ENCODE peak calls at places on chromosomes 2 and 18, in six cellular contexts. L is activated T-helper 9 cell treated with anti-CD3 and anti-CD28 coated beads, Interleukin-2, amount 50 U/mL, for 16 hours; P is AG08395; D is smooth muscle cell of the brain vasculature; B is body of pancreas; I is stimulated activated CD4-positive, alpha-beta T cell treated with anti-CD3 and anti-CD28 coated beads, Interleukin-2, amount 100 ng/mL, for 48 hours. H is an unnamed sample.

GRCh38 chr2:221836091-221836490 is 264.0 kb upstream of the EPHA4 start:
- DNase-seq in I (no peak), L (no peak), D (no peak), P (no peak), B (peak), H (no peak)

GRCh38 chr2:240576436-240577205 is 8.3 kb downstream of the RNPEPL1 start:
- DNase-seq in L (no peak), D (no peak), I (no peak), P (no peak), B (no peak), H (no peak)

GRCh38 chr18:78796693-78797455 is 182.7 kb upstream of the SALL3 start:
- DNase-seq in D (no peak), P (no peak), L (no peak), B (no peak), I (no peak), H (no peak)

GRCh38 chr2:16275131-16275530 is 334.8 kb downstream of the MYCN start:
- DNase-seq in I (no peak), P (no peak), L (no peak), D (no peak), B (no peak), H (no peak)

GRCh38 chr18:78510636-78511035 is 469.0 kb upstream of the SALL3 start:
- DNase-seq in P (no peak), D (no peak), L (no peak), I (no peak), B (no peak), H (no peak)

GRCh38 chr2:157443795-157444642 is at the start of gene CYTIP:
- DNase-seq in D (no peak), I (no peak), P (no peak), B (peak), L (no peak), H (peak)

GRCh38 chr18:9048808-9049494 is 53.5 kb upstream of the NDUFV2 start:
- DNase-seq in P (peak), L (no peak), I (no peak), B (no peak), D (no peak), H (no peak)

GRCh38 chr18:71849407-71849806 is 694.7 kb downstream of the CBLN2 start:
- DNase-seq in I (no peak), B (no peak), P (no peak), L (no peak), D (no peak), H (no peak)

GRCh38 chr2:212596688-212597087 is 58.1 kb upstream of the ERBB4 start:
- DNase-seq in I (no peak), P (no peak), L (no peak), B (no peak), D (no peak), H (no peak)

GRCh38 chr2:47964722-47965434 is 58.6 kb upstream of the FBXO11 start:
- DNase-seq in D (no peak), P (no peak), I (no peak), L (no peak), B (no peak), H (no peak)

GRCh38 chr18:48589797-48590519 is 51.1 kb downstream of the CTIF start:
- DNase-seq in D (no peak), I (no peak), P (no peak), B (peak), L (no peak), H (no peak)

GRCh38 chr2:186709529-186710455 is 15.9 kb downstream of the FAM171B start:
- DNase-seq in P (no peak), L (no peak), D (no peak), B (no peak), I (no peak), H (no peak)

GRCh38 chr18:74326238-74326637 is 10.6 kb downstream of the C18orf63 start:
- DNase-seq in B (no peak), I (no peak), L (no peak), P (no peak), D (no peak), H (no peak)

GRCh38 chr2:54310314-54310713 is 54.3 kb upstream of the TSPYL6 start:
- DNase-seq in D (no peak), I (no peak), P (no peak), L (no peak), B (no peak), H (no peak)

GRCh38 chr18:74410441-74410992 is 46.6 kb downstream of the DIPK1C start:
- DNase-seq in D (no peak), I (no peak), B (no peak), P (no peak), L (no peak), H (no peak)

GRCh38 chr2:84904717-84905174 is 710 bp upstream of the TMSB10 start:
- DNase-seq in P (peak), B (peak), L (no peak), D (no peak), I (no peak), H (no peak)

GRCh38 chr2:181694271-181694670 is 14.0 kb upstream of the NEUROD1 start:
- DNase-seq in P (no peak), I (no peak), B (no peak), D (no peak), L (no peak), H (no peak)

GRCh38 chr2:48110497-48110896 is 204.2 kb upstream of the FBXO11 start:
- DNase-seq in I (no peak), L (no peak), D (no peak), B (no peak), P (no peak), H (no peak)

GRCh38 chr2:45614871-45615270 is 3.8 kb upstream of the SRBD1 start:
- DNase-seq in P (no peak), D (no peak), B (no peak), L (no peak), I (no peak), H (no peak)

GRCh38 chr2:109680523-109681297 is 66.5 kb downstream of the SOWAHC start:
- DNase-seq in P (no peak), B (no peak), D (no peak), I (no peak), L (no peak), H (no peak)

GRCh38 chr2:187415449-187415848 is 32.6 kb downstream of the CALCRL start:
- DNase-seq in L (no peak), I (no peak), P (no peak), D (no peak), B (no peak), H (no peak)

GRCh38 chr2:60959501-60959900 is 58.0 kb upstream of the PEX13 start:
- DNase-seq in P (no peak), I (no peak), B (no peak), L (no peak), D (no peak), H (no peak)

GRCh38 chr2:58553937-58554336 is 312.8 kb upstream of the FANCL start:
- DNase-seq in P (no peak), B (peak), L (no peak), D (no peak), I (no peak), H (no peak)

GRCh38 chr2:174124171-174124570 is 124.2 kb downstream of the OLA1 start:
- DNase-seq in I (no peak), P (no peak), D (no peak), B (no peak), L (no peak), H (no peak)

GRCh38 chr2:160411167-160411566 is 82.4 kb downstream of the RBMS1 start:
- DNase-seq in P (peak), D (no peak), B (no peak), I (no peak), L (peak), H (no peak)

GRCh38 chr2:147487286-147487979 is 357.4 kb upstream of the ACVR2A start:
- DNase-seq in B (no peak), D (no peak), L (no peak), P (no peak), I (no peak), H (no peak)

GRCh38 chr18:32175265-32175664 is 14.6 kb upstream of the MEP1B start:
- DNase-seq in I (no peak), B (no peak), P (no peak), L (no peak), D (no peak), H (no peak)

GRCh38 chr2:29011650-29012060 is 30.6 kb downstream of the TOGARAM2 start:
- DNase-seq in L (peak), D (no peak), B (peak), P (no peak), I (peak), H (peak)

GRCh38 chr2:175030380-175031271 is 25.4 kb upstream of the CHN1 start:
- DNase-seq in B (no peak), L (no peak), P (peak), I (no peak), D (no peak), H (no peak)

GRCh38 chr2:71100195-71100964 is 29.6 kb downstream of the MCEE start:
- DNase-seq in B (peak), D (peak), P (peak), I (peak), L (peak), H (no peak)

GRCh38 chr2:217297096-217297495 is 437.2 kb upstream of the TNP1 start:
- DNase-seq in L (no peak), P (no peak), D (no peak), B (no peak), I (no peak), H (no peak)

GRCh38 chr2:199163901-199164300 is 293.8 kb downstream of the SATB2 start:
- DNase-seq in P (no peak), D (no peak), B (no peak), L (no peak), I (no peak), H (no peak)

GRCh38 chr2:202051499-202052161 is 18.0 kb downstream of the FZD7 start:
- DNase-seq in P (peak), I (no peak), B (no peak), D (no peak), L (no peak), H (no peak)

GRCh38 chr2:36165132-36165531 is 190.4 kb upstream of the CRIM1 start:
- DNase-seq in P (no peak), I (no peak), B (no peak), D (no peak), L (no peak), H (no peak)

H was measured in stimulated activated CD8-positive, alpha-beta memory T cell treated with anti-CD3 and anti-CD28 coated beads, Interleukin-15, amount 100 ng/mL, for 48 hours.